ENCODE peak calls at places on chromosome 16, in four cellular contexts. One of them, this sample, is unnamed.

GRCh38 chr16:69481901-69482341 is 57.5 kb downstream of the CYB5B start:
- DNase-seq in SK-N-SH: no peak
- DNase-seq in IMR-90: peak
- DNase-seq in GM12878: no peak
- DNase-seq in this sample: no peak

GRCh38 chr16:2930236-2930635 is 18.5 kb downstream of the FLYWCH1 start:
- DNase-seq in GM12878: no peak
- DNase-seq in SK-N-SH: no peak
- DNase-seq in IMR-90: no peak
- DNase-seq in this sample: no peak

GRCh38 chr16:89047331-89048086 is 46.1 kb upstream of the ACSF3 start:
- DNase-seq in GM12878: no peak
- DNase-seq in SK-N-SH: no peak
- DNase-seq in IMR-90: no peak
- DNase-seq in this sample: no peak

GRCh38 chr16:54007504-54007903 is 279.1 kb downstream of the IRX3 start:
- DNase-seq in IMR-90: no peak
- DNase-seq in GM12878: no peak
- DNase-seq in SK-N-SH: no peak
- DNase-seq in this sample: no peak

GRCh38 chr16:70160821-70161220 is 12.8 kb upstream of the CLEC18C start:
- DNase-seq in IMR-90: no peak
- DNase-seq in GM12878: no peak
- DNase-seq in SK-N-SH: no peak
- DNase-seq in this sample: no peak

GRCh38 chr16:2468725-2469398 is 2.2 kb upstream of the NTN3 start:
- DNase-seq in IMR-90: no peak
- DNase-seq in SK-N-SH: peak
- DNase-seq in GM12878: peak
- DNase-seq in this sample: no peak

GRCh38 chr16:57305159-57305811 is 20.8 kb upstream of the PLLP start:
- DNase-seq in IMR-90: no peak
- DNase-seq in GM12878: no peak
- DNase-seq in SK-N-SH: no peak
- DNase-seq in this sample: peak

GRCh38 chr16:21638573-21638975 is 13.8 kb downstream of the IGSF6 start:
- DNase-seq in GM12878: no peak
- DNase-seq in SK-N-SH: no peak
- DNase-seq in IMR-90: peak
- DNase-seq in this sample: peak

GRCh38 chr16:69618307-69618706 is 52.5 kb downstream of the NFAT5 start:
- DNase-seq in SK-N-SH: no peak
- DNase-seq in GM12878: no peak
- DNase-seq in IMR-90: no peak
- DNase-seq in this sample: no peak

GRCh38 chr16:88846088-88846487 is 10.7 kb downstream of the GALNS start:
- DNase-seq in IMR-90: peak
- DNase-seq in GM12878: no peak
- DNase-seq in SK-N-SH: no peak
- DNase-seq in this sample: no peak

GRCh38 chr16:27495191-27495590 is 54.5 kb downstream of the GTF3C1 start:
- DNase-seq in SK-N-SH: no peak
- DNase-seq in IMR-90: peak
- DNase-seq in GM12878: no peak
- DNase-seq in this sample: no peak

GRCh38 chr16:81261049-81261648 is 22.7 kb downstream of the BCO1 start:
- DNase-seq in GM12878: no peak
- DNase-seq in IMR-90: no peak
- DNase-seq in SK-N-SH: peak
- DNase-seq in this sample: peak

GRCh38 chr16:53509906-53510703 is 7.1 kb upstream of the AKTIP start:
- DNase-seq in GM12878: no peak
- DNase-seq in IMR-90: peak
- DNase-seq in SK-N-SH: peak
- DNase-seq in this sample: peak

GRCh38 chr16:55861288-55861687 is 13.9 kb downstream of the CES5A start:
- DNase-seq in SK-N-SH: no peak
- DNase-seq in GM12878: no peak
- DNase-seq in IMR-90: no peak
- DNase-seq in this sample: no peak

GRCh38 chr16:86396318-86396882 is 113.9 kb upstream of the FOXF1 start:
- DNase-seq in GM12878: no peak
- DNase-seq in SK-N-SH: no peak
- DNase-seq in IMR-90: peak
- DNase-seq in this sample: no peak

GRCh38 chr16:9151597-9151996 is 60.2 kb downstream of the HAPSTR1 start:
- DNase-seq in SK-N-SH: no peak
- DNase-seq in GM12878: no peak
- DNase-seq in IMR-90: peak
- DNase-seq in this sample: peak

GRCh38 chr16:77574867-77575619 is 140.2 kb upstream of the ADAMTS18 start:
- DNase-seq in GM12878: no peak
- DNase-seq in IMR-90: no peak
- DNase-seq in SK-N-SH: no peak
- DNase-seq in this sample: no peak

GRCh38 chr16:49354101-49354500 is 19.5 kb upstream of the C16orf78 start:
- DNase-seq in SK-N-SH: no peak
- DNase-seq in IMR-90: no peak
- DNase-seq in GM12878: no peak
- DNase-seq in this sample: no peak

GRCh38 chr16:31487720-31488629 is 5.1 kb downstream of the SLC5A2 start:
- DNase-seq in SK-N-SH: peak
- DNase-seq in GM12878: no peak
- DNase-seq in IMR-90: peak
- DNase-seq in this sample: no peak

GRCh38 chr16:78439646-78440045 is 340.2 kb downstream of the WWOX start:
- DNase-seq in IMR-90: no peak
- DNase-seq in SK-N-SH: no peak
- DNase-seq in GM12878: no peak
- DNase-seq in this sample: no peak

GRCh38 chr16:56102159-56102798 is 89.0 kb upstream of the GNAO1 start:
- DNase-seq in IMR-90: no peak
- DNase-seq in GM12878: no peak
- DNase-seq in SK-N-SH: peak
- DNase-seq in this sample: no peak

GRCh38 chr16:61277849-61278248 is 758.4 kb downstream of the CDH8 start:
- DNase-seq in IMR-90: no peak
- DNase-seq in SK-N-SH: no peak
- DNase-seq in GM12878: no peak
- DNase-seq in this sample: no peak

GRCh38 chr16:72938426-72939164 is 109.3 kb downstream of the ZFHX3 start:
- DNase-seq in IMR-90: peak
- DNase-seq in SK-N-SH: no peak
- DNase-seq in GM12878: no peak
- DNase-seq in this sample: no peak

GRCh38 chr16:65202461-65202860 is 80.6 kb upstream of the CDH11 start:
- DNase-seq in GM12878: no peak
- DNase-seq in SK-N-SH: no peak
- DNase-seq in IMR-90: peak
- DNase-seq in this sample: no peak

GRCh38 chr16:88691924-88692560 is 5.7 kb upstream of the SNAI3 start:
- DNase-seq in IMR-90: no peak
- DNase-seq in GM12878: no peak
- DNase-seq in SK-N-SH: no peak
- DNase-seq in this sample: no peak

GRCh38 chr16:23651943-23652468 is 10.7 kb downstream of the DCTN5 start:
- DNase-seq in SK-N-SH: no peak
- DNase-seq in IMR-90: no peak
- DNase-seq in GM12878: no peak
- DNase-seq in this sample: no peak
- TF ChIP-seq MXI1 in SK-N-SH: no peak
- TF ChIP-seq MXI1 in IMR-90: no peak
- TF ChIP-seq MXI1 in GM12878: no peak
- TF ChIP-seq MXI1 in this sample: no peak

GRCh38 chr16:14028207-14028606 is 42.9 kb upstream of the MRTFB start:
- DNase-seq in SK-N-SH: no peak
- DNase-seq in IMR-90: no peak
- DNase-seq in GM12878: no peak
- DNase-seq in this sample: no peak

GRCh38 chr16:14026572-14026971 is 44.5 kb upstream of the MRTFB start:
- DNase-seq in IMR-90: no peak
- DNase-seq in GM12878: no peak
- DNase-seq in SK-N-SH: no peak
- DNase-seq in this sample: no peak

GRCh38 chr16:14029658-14030057 is 41.5 kb upstream of the MRTFB start:
- DNase-seq in IMR-90: no peak
- DNase-seq in GM12878: no peak
- DNase-seq in SK-N-SH: peak
- DNase-seq in this sample: no peak

GRCh38 chr16:14020141-14020540 is 51.0 kb upstream of the MRTFB start:
- DNase-seq in SK-N-SH: no peak
- DNase-seq in GM12878: no peak
- DNase-seq in IMR-90: no peak
- DNase-seq in this sample: peak

DNA sequence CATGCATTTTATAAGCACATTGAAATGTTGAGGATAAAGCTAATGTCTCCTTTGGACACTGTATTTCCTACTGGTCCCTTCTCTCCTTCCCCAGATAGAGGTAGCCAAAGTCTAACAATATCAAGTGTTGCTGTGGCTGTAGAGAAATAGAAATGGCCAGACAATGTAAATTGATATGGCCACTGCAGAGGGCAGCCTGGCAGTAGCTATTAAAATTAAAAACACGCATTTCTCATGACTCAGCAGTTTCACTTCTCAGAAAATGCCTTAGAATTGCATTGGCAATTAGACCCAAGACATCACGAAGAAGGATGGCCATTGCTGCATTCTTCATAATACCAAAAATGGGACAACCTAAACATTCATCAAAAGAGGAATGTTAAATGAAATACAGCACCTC is 46.8 kb upstream of the MRTFB start:
- DNase-seq in SK-N-SH: no peak
- DNase-seq in IMR-90: no peak
- DNase-seq in GM12878: no peak
- DNase-seq in this sample: no peak
- TF ChIP-seq MXI1 in SK-N-SH: no peak
- TF ChIP-seq MXI1 in IMR-90: no peak
- TF ChIP-seq MXI1 in GM12878: no peak
- TF ChIP-seq MXI1 in this sample: no peak

DNA sequence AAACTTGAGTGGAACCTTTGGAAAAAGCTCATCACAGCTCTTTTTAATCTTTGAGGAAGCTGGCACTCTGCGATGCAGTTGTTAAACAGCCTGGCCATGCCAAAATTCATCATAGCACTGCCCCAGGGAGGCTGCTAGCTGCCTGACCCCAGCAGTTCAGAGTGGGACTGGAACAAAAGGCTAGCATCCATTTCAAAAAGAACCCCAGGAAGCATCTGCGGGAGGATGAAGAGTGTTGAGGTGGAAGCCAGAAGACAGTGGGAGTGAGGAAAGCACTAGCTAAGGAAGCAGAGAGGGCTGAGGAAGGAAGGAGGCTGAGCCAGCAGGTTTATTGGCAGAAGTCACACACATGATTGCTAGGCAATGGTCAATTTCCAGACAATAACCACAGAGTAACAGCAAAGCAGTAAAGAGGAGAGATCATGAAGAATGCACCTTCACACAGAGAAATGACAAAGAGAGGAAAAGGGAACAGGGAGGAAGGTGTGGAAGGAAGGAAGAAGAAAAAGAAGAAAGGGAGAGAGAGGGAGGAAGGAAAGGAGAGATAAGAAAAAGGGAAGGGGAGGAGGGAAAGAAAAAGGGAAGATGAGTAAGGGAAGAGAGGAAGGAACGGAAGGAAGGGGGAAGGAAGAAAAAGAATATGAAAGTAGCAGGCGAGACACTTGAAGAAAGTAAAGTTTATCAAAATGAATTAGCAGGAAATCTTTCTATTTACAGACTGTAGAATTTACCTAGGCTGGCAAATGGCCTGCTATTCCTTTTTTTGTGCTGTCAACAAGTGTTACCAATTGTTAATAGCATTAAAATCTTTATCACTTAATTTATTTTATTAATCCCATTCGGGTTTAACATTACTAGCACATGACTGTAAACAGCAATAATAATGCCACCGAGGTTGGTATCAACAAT is 270.0 kb upstream of the PSMD7 start:
- DNase-seq in IMR-90: no peak
- DNase-seq in SK-N-SH: no peak
- DNase-seq in GM12878: no peak
- DNase-seq in this sample: no peak
- TF ChIP-seq MXI1 in IMR-90: no peak
- TF ChIP-seq MXI1 in SK-N-SH: no peak
- TF ChIP-seq MXI1 in GM12878: no peak
- TF ChIP-seq MXI1 in this sample: no peak

GRCh38 chr16:117381-118365 is 20.8 kb downstream of the NPRL3 start:
- DNase-seq in IMR-90: peak
- DNase-seq in GM12878: no peak
- DNase-seq in SK-N-SH: peak
- DNase-seq in this sample: peak
- TF ChIP-seq MXI1 in IMR-90: no peak
- TF ChIP-seq MXI1 in GM12878: no peak
- TF ChIP-seq MXI1 in SK-N-SH: no peak
- TF ChIP-seq MXI1 in this sample: peak

GRCh38 chr16:85387731-85388295 is 225.3 kb upstream of the GSE1 start:
- DNase-seq in GM12878: no peak
- DNase-seq in SK-N-SH: no peak
- DNase-seq in IMR-90: no peak
- DNase-seq in this sample: no peak

GRCh38 chr16:85385463-85386331 is 227.4 kb upstream of the GSE1 start:
- DNase-seq in GM12878: no peak
- DNase-seq in IMR-90: no peak
- DNase-seq in SK-N-SH: no peak
- DNase-seq in this sample: peak

GRCh38 chr16:85384831-85385462 is 228.2 kb upstream of the GSE1 start:
- DNase-seq in IMR-90: no peak
- DNase-seq in SK-N-SH: no peak
- DNase-seq in GM12878: no peak
- DNase-seq in this sample: no peak

GRCh38 chr16:85386467-85387170 is 226.5 kb upstream of the GSE1 start:
- DNase-seq in GM12878: no peak
- DNase-seq in SK-N-SH: no peak
- DNase-seq in IMR-90: no peak
- DNase-seq in this sample: no peak

DNA sequence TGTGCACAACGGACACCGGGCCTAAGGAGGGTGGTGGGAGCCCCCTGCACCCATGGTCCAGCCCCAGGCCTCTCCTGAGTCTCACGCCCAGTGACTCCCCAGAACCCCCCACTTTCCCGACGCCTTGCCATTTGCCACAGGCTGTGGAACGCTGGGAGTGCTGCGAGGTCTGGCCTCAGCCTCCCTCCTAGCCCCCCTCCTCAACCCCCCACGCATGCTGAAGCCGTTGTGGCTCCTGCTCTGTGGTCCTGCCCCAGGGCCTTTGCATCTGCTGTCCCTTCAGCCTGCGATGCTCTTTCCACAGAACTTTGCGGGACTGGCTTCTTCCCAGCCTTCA is 226.0 kb upstream of the GSE1 start:
- DNase-seq in IMR-90: no peak
- DNase-seq in GM12878: no peak
- DNase-seq in SK-N-SH: no peak
- DNase-seq in this sample: no peak
- TF ChIP-seq MXI1 in IMR-90: no peak
- TF ChIP-seq MXI1 in GM12878: no peak
- TF ChIP-seq MXI1 in SK-N-SH: no peak
- TF ChIP-seq MXI1 in this sample: no peak